ENCODE peak calls at places on chromosomes 5 and 9, in eight cellular contexts. One of them, this sample, is unnamed.

GRCh38 chr5:141514330-141515111 is 25.6 kb downstream of the PCDHGC5 start:
- DNase-seq in fibroblast of the aortic adventitia: peak; percentile 58
- DNase-seq in left ventricle myocardium inferior: no peak
- DNase-seq in cardiac muscle cell: peak; percentile 60
- DNase-seq in right atrium auricular region: no peak
- DNase-seq in H1: no peak
- DNase-seq in HCT116: no peak
- DNase-seq in ovary: no peak
- DNase-seq in this sample: no peak

GRCh38 chr9:16360247-16360646 is 510.2 kb downstream of the BNC2 start:
- DNase-seq in fibroblast of the aortic adventitia: no peak
- DNase-seq in left ventricle myocardium inferior: no peak
- DNase-seq in cardiac muscle cell: no peak
- DNase-seq in right atrium auricular region: peak; percentile 23
- DNase-seq in H1: no peak
- DNase-seq in HCT116: no peak
- DNase-seq in ovary: no peak
- DNase-seq in this sample: no peak

GRCh38 chr5:72651109-72651508 is 143.9 kb upstream of the ZNF366 start:
- DNase-seq in fibroblast of the aortic adventitia: no peak
- DNase-seq in left ventricle myocardium inferior: no peak
- DNase-seq in cardiac muscle cell: no peak
- DNase-seq in right atrium auricular region: no peak
- DNase-seq in H1: no peak
- DNase-seq in HCT116: no peak
- DNase-seq in ovary: no peak
- DNase-seq in this sample: no peak

GRCh38 chr9:136821333-136822031 is 13.7 kb downstream of the RABL6 start:
- DNase-seq in fibroblast of the aortic adventitia: peak; percentile 27
- DNase-seq in left ventricle myocardium inferior: no peak
- DNase-seq in cardiac muscle cell: peak; percentile 66
- DNase-seq in right atrium auricular region: no peak
- DNase-seq in H1: no peak
- DNase-seq in HCT116: no peak
- DNase-seq in ovary: peak; percentile 68
- DNase-seq in this sample: no peak

GRCh38 chr5:78320461-78320860 is 26.0 kb upstream of the AP3B1 start:
- DNase-seq in fibroblast of the aortic adventitia: peak; percentile 59
- DNase-seq in left ventricle myocardium inferior: no peak
- DNase-seq in cardiac muscle cell: peak; percentile 63
- DNase-seq in right atrium auricular region: no peak
- DNase-seq in H1: no peak
- DNase-seq in HCT116: peak; percentile 19
- DNase-seq in ovary: no peak
- DNase-seq in this sample: no peak

GRCh38 chr5:180632768-180633167 is 16.6 kb downstream of the FLT4 start:
- DNase-seq in fibroblast of the aortic adventitia: no peak
- DNase-seq in left ventricle myocardium inferior: no peak
- DNase-seq in cardiac muscle cell: no peak
- DNase-seq in right atrium auricular region: no peak
- DNase-seq in H1: no peak
- DNase-seq in HCT116: no peak
- DNase-seq in ovary: no peak
- DNase-seq in this sample: no peak

GRCh38 chr9:137271696-137272076 is 5.8 kb upstream of the TOR4A start:
- DNase-seq in fibroblast of the aortic adventitia: no peak
- DNase-seq in left ventricle myocardium inferior: no peak
- DNase-seq in cardiac muscle cell: no peak
- DNase-seq in right atrium auricular region: no peak
- DNase-seq in H1: no peak
- DNase-seq in HCT116: no peak
- DNase-seq in ovary: no peak
- DNase-seq in this sample: no peak

GRCh38 chr5:181181650-181182565 is 23.1 kb downstream of the TRIM7 start:
- DNase-seq in fibroblast of the aortic adventitia: peak; percentile 74
- DNase-seq in left ventricle myocardium inferior: peak; percentile 55
- DNase-seq in cardiac muscle cell: peak; percentile 84
- DNase-seq in right atrium auricular region: no peak
- DNase-seq in H1: peak; percentile 76
- DNase-seq in HCT116: peak; percentile 76
- DNase-seq in ovary: no peak
- DNase-seq in this sample: no peak

GRCh38 chr9:122090287-122090883 is 2.7 kb downstream of the TTLL11 start:
- DNase-seq in fibroblast of the aortic adventitia: no peak
- DNase-seq in left ventricle myocardium inferior: no peak
- DNase-seq in cardiac muscle cell: no peak
- DNase-seq in right atrium auricular region: no peak
- DNase-seq in H1: no peak
- DNase-seq in HCT116: no peak
- DNase-seq in ovary: no peak
- DNase-seq in this sample: no peak

GRCh38 chr5:132464155-132464939 is 26.2 kb downstream of the IRF1 start:
- DNase-seq in fibroblast of the aortic adventitia: no peak
- DNase-seq in left ventricle myocardium inferior: no peak
- DNase-seq in cardiac muscle cell: no peak
- DNase-seq in right atrium auricular region: no peak
- DNase-seq in H1: no peak
- DNase-seq in HCT116: no peak
- DNase-seq in ovary: peak; percentile 31
- DNase-seq in this sample: no peak

GRCh38 chr9:2824564-2824963 is 19.3 kb downstream of the PUM3 start:
- DNase-seq in fibroblast of the aortic adventitia: no peak
- DNase-seq in left ventricle myocardium inferior: no peak
- DNase-seq in cardiac muscle cell: no peak
- DNase-seq in right atrium auricular region: no peak
- DNase-seq in H1: peak; percentile 73
- DNase-seq in HCT116: no peak
- DNase-seq in ovary: no peak
- DNase-seq in this sample: no peak
- TF ChIP-seq CTCF in fibroblast of the aortic adventitia: peak; percentile 19
- TF ChIP-seq CTCF in left ventricle myocardium inferior: peak; percentile 23
- TF ChIP-seq CTCF in cardiac muscle cell: peak; percentile 20
- TF ChIP-seq CTCF in right atrium auricular region: peak; percentile 39
- TF ChIP-seq CTCF in H1: peak; percentile 93
- TF ChIP-seq CTCF in HCT116: no peak
- TF ChIP-seq CTCF in ovary: no peak
- TF ChIP-seq CTCF in this sample: peak; percentile 38

DNA sequence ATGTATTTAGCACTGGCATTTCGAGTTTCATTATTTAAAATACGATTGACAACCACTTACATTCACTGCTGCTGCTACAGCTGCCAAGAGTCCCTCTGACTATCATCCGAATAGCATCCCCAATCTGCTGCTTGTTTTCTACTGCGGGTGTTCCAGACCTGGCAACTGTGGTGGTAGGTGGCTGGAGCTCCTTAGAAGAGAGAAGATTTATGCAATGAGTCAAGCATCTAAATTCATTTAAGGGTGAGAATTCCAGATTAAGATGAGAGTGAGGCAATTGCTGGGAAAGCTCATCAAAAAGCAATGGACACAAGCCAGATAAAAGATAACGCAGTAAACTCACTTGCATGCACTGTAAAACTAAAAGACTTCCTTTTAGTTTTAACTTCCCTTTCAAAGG is 3.9 kb downstream of the PLK2 start:
- DNase-seq in fibroblast of the aortic adventitia: peak; percentile 65
- DNase-seq in left ventricle myocardium inferior: no peak
- DNase-seq in cardiac muscle cell: peak; percentile 63
- DNase-seq in right atrium auricular region: no peak
- DNase-seq in H1: no peak
- DNase-seq in HCT116: no peak
- DNase-seq in ovary: no peak
- DNase-seq in this sample: no peak
- H3K4me3 ChIP-seq in fibroblast of the aortic adventitia: peak overlapping the region; percentile 83
- H3K4me3 ChIP-seq in left ventricle myocardium inferior: peak overlapping the region; percentile 90
- H3K4me3 ChIP-seq in cardiac muscle cell: no peak overlapping the region
- H3K4me3 ChIP-seq in right atrium auricular region: peak overlapping the region; percentile 97
- H3K4me3 ChIP-seq in H1: no peak overlapping the region
- H3K4me3 ChIP-seq in HCT116: no peak overlapping the region
- H3K4me3 ChIP-seq in ovary: no peak overlapping the region
- H3K4me3 ChIP-seq in this sample: peak overlapping the region; percentile 66

DNA sequence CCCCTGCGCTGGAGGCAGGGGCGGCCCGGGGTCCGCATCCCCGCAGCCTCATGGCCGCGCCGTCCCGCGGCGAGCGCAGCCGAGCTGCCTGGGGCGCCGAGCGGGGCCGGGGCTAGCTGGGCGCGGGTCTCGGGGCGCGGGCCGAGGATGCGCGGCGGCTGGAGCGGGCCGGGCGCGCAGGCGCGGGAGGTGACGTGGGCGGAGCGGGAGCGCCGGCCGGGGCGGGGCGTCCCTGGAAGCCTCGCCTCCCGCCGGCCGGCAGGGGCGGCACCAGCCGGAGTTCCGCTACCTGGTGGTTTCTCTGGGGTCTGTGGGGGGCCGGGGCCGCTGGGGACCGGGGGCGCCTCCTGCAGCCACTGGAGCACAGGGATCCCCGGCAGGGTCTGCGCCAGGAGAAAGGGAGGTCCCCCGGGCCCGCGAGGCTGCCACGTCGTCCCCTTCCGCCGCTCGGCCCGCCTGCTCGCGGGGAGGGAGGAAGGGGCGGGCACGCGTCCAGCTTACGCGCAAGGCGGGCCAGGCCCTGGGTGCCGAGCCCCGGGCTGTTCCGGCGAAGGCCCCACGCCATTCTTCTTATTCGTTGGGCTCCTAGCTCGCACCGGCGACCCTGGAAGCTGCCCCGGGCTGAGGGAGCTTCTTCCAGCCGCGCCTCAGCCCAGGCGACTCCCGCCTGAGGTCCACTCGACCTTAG is at the start of gene LPCAT1:
- DNase-seq in fibroblast of the aortic adventitia: peak; percentile 63
- DNase-seq in left ventricle myocardium inferior: peak; percentile 87
- DNase-seq in cardiac muscle cell: peak; percentile 81
- DNase-seq in right atrium auricular region: peak; percentile 70
- DNase-seq in H1: peak; percentile 88
- DNase-seq in HCT116: no peak
- DNase-seq in ovary: peak; percentile 86
- DNase-seq in this sample: no peak
- TF ChIP-seq CTCF in fibroblast of the aortic adventitia: peak; percentile 5
- TF ChIP-seq CTCF in left ventricle myocardium inferior: peak; percentile 52
- TF ChIP-seq CTCF in cardiac muscle cell: no peak
- TF ChIP-seq CTCF in right atrium auricular region: peak; percentile 49
- TF ChIP-seq CTCF in H1: no peak
- TF ChIP-seq CTCF in HCT116: no peak
- TF ChIP-seq CTCF in ovary: peak; percentile 9
- TF ChIP-seq CTCF in this sample: no peak

GRCh38 chr9:128836509-128837145 is 7.0 kb upstream of the SPOUT1 start:
- DNase-seq in fibroblast of the aortic adventitia: no peak
- DNase-seq in left ventricle myocardium inferior: no peak
- DNase-seq in cardiac muscle cell: no peak
- DNase-seq in right atrium auricular region: no peak
- DNase-seq in H1: no peak
- DNase-seq in HCT116: no peak
- DNase-seq in ovary: no peak
- DNase-seq in this sample: no peak
- H3K4me3 ChIP-seq in fibroblast of the aortic adventitia: no peak overlapping the region
- H3K4me3 ChIP-seq in left ventricle myocardium inferior: no peak overlapping the region
- H3K4me3 ChIP-seq in cardiac muscle cell: no peak overlapping the region
- H3K4me3 ChIP-seq in right atrium auricular region: no peak overlapping the region
- H3K4me3 ChIP-seq in H1: no peak overlapping the region
- H3K4me3 ChIP-seq in HCT116: no peak overlapping the region
- H3K4me3 ChIP-seq in ovary: no peak overlapping the region
- H3K4me3 ChIP-seq in this sample: no peak overlapping the region

GRCh38 chr5:34009610-34010009 is 1.8 kb upstream of the AMACR start:
- DNase-seq in fibroblast of the aortic adventitia: no peak
- DNase-seq in left ventricle myocardium inferior: no peak
- DNase-seq in cardiac muscle cell: no peak
- DNase-seq in right atrium auricular region: no peak
- DNase-seq in H1: no peak
- DNase-seq in HCT116: no peak
- DNase-seq in ovary: no peak
- DNase-seq in this sample: no peak

GRCh38 chr5:34007116-34007674 is 655 bp downstream of the AMACR start:
- DNase-seq in fibroblast of the aortic adventitia: peak; percentile 22
- DNase-seq in left ventricle myocardium inferior: no peak
- DNase-seq in cardiac muscle cell: peak; percentile 21
- DNase-seq in right atrium auricular region: no peak
- DNase-seq in H1: no peak
- DNase-seq in HCT116: no peak
- DNase-seq in ovary: peak; percentile 43
- DNase-seq in this sample: no peak

GRCh38 chr5:34005211-34005610 is 2.6 kb downstream of the AMACR start:
- DNase-seq in fibroblast of the aortic adventitia: no peak
- DNase-seq in left ventricle myocardium inferior: no peak
- DNase-seq in cardiac muscle cell: no peak
- DNase-seq in right atrium auricular region: no peak
- DNase-seq in H1: no peak
- DNase-seq in HCT116: no peak
- DNase-seq in ovary: no peak
- DNase-seq in this sample: no peak

GRCh38 chr5:34008721-34009120 is 871 bp upstream of the AMACR start:
- DNase-seq in fibroblast of the aortic adventitia: peak; percentile 22
- DNase-seq in left ventricle myocardium inferior: no peak
- DNase-seq in cardiac muscle cell: peak; percentile 4
- DNase-seq in right atrium auricular region: no peak
- DNase-seq in H1: no peak
- DNase-seq in HCT116: no peak
- DNase-seq in ovary: no peak
- DNase-seq in this sample: no peak

DNA sequence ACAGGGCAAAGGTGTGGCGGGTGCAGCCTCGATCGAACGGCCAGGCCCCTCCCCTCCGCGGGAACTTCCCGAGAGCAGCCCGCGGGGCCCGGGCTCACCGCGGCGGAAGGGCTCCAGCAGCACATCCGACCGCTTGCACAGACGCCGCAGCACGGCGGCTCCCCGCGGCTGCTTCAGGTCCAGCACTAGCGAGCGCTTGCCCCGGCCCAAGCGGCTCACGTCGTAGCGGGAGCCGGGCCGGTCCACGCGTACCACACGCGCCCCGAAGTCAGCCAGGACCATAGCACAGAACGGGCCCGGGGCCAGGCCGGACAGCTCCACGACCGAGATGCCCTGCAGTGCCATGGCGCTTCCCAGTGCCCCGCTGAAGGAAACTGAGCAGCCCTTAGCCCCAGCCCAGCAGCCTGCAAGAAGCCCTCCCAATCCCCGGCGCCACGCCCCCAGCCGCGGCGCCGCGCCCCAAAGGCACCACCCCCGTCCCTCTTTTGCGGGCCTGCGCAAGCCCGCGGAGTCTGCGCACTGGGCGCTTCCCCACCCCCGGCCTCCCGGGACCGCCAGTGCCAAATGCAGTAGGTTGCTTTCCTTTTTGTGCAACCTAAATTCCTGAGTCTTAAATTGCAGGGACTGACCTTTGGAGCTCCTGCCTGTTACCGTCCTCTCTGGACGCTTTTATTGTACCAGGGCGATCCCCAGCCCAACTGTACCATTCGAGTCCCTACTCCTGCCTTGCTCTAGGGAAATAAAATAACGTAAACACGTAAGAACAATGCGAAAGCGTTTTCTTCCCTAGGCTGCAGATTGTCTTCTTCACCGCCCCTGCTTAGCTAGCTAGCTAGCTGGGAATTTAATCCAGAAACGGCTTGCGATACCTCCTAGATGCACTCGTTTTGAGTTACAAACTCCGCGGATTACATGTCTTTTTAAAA is at the start of gene AMACR:
- DNase-seq in fibroblast of the aortic adventitia: peak; percentile 89
- DNase-seq in left ventricle myocardium inferior: peak; percentile 94
- DNase-seq in cardiac muscle cell: peak; percentile 98
- DNase-seq in right atrium auricular region: peak; percentile 94
- DNase-seq in H1: peak; percentile 87
- DNase-seq in HCT116: peak; percentile 71
- DNase-seq in ovary: peak; percentile 95
- DNase-seq in this sample: peak; percentile 59
- TF ChIP-seq CTCF in fibroblast of the aortic adventitia: peak; percentile 5
- TF ChIP-seq CTCF in left ventricle myocardium inferior: peak; percentile 19
- TF ChIP-seq CTCF in cardiac muscle cell: peak; percentile 27
- TF ChIP-seq CTCF in right atrium auricular region: no peak
- TF ChIP-seq CTCF in H1: no peak
- TF ChIP-seq CTCF in HCT116: no peak
- TF ChIP-seq CTCF in ovary: no peak
- TF ChIP-seq CTCF in this sample: no peak